ENCODE peak calls at places on chromosomes 16 and 17, in six cellular contexts. J is HL-60, G is spleen, B is GM12891, E is SK-N-SH, W is HCT116. F is an unnamed sample.

GRCh38 chr17:7063518-7064094 is 16.4 kb downstream of the CLEC10A start:
- DNase-seq in J (no peak), G (no peak), B (no peak), E (no peak), W (no peak), F (no peak)

GRCh38 chr16:50068550-50068949 is 2.8 kb downstream of the HEATR3 start:
- DNase-seq in J (no peak), G (no peak), B (no peak), E (no peak), W (no peak), F (no peak)

GRCh38 chr16:82432261-82432660 is 194.5 kb upstream of the CDH13 start:
- DNase-seq in J (no peak), G (no peak), B (no peak), E (no peak), W (no peak), F (no peak)

GRCh38 chr16:85398688-85399582 is 214.2 kb upstream of the GSE1 start:
- DNase-seq in J (no peak), G (peak), B (no peak), E (no peak), W (no peak), F (no peak)

GRCh38 chr17:1059131-1059795 is 62.3 kb downstream of the TIMM22 start:
- DNase-seq in J (no peak), G (no peak), B (no peak), E (no peak), W (no peak), F (no peak)

GRCh38 chr17:49437696-49438438 is 23.2 kb upstream of the PHB1 start:
- DNase-seq in J (no peak), G (no peak), B (no peak), E (no peak), W (no peak), F (no peak)

GRCh38 chr17:42459983-42460300 is 1.3 kb downstream of the ATP6V0A1 start:
- DNase-seq in J (no peak), G (no peak), B (peak), E (peak), W (no peak), F (no peak)

GRCh38 chr16:65767125-65767524 is 599.4 kb upstream of the CDH5 start:
- DNase-seq in J (no peak), G (no peak), B (no peak), E (no peak), W (no peak), F (no peak)

GRCh38 chr16:50296807-50297206 is 30.5 kb downstream of the ADCY7 start:
- DNase-seq in J (no peak), G (peak), B (no peak), E (no peak), W (no peak), F (no peak)

GRCh38 chr17:5049314-5049819 is 14.1 kb upstream of the SLC52A1 start:
- DNase-seq in J (no peak), G (peak), B (no peak), E (no peak), W (no peak), F (no peak)

GRCh38 chr16:88619859-88620655 is 18.3 kb upstream of the IL17C start:
- DNase-seq in J (no peak), G (no peak), B (no peak), E (no peak), W (no peak), F (no peak)

GRCh38 chr16:19972111-19972510 is 87.5 kb upstream of the GPRC5B start:
- DNase-seq in J (no peak), G (no peak), B (no peak), E (no peak), W (no peak), F (no peak)
- TF ChIP-seq POLR2AphosphoS5 in J (no peak), G (no peak), B (no peak), E (no peak), W (no peak), F (no peak)

GRCh38 chr17:82445542-82445941 is 5.0 kb downstream of the CYBC1 start:
- DNase-seq in J (no peak), G (no peak), B (no peak), E (peak), W (no peak), F (no peak)

GRCh38 chr17:82444941-82445521 is 5.5 kb downstream of the CYBC1 start:
- DNase-seq in J (no peak), G (peak), B (no peak), E (peak), W (no peak), F (no peak)

GRCh38 chr17:82443465-82444283 is 6.9 kb downstream of the CYBC1 start:
- DNase-seq in J (no peak), G (peak), B (no peak), E (no peak), W (no peak), F (no peak)

GRCh38 chr17:82442643-82443464 is 7.7 kb downstream of the CYBC1 start:
- DNase-seq in J (no peak), G (no peak), B (no peak), E (no peak), W (no peak), F (no peak)

DNA sequence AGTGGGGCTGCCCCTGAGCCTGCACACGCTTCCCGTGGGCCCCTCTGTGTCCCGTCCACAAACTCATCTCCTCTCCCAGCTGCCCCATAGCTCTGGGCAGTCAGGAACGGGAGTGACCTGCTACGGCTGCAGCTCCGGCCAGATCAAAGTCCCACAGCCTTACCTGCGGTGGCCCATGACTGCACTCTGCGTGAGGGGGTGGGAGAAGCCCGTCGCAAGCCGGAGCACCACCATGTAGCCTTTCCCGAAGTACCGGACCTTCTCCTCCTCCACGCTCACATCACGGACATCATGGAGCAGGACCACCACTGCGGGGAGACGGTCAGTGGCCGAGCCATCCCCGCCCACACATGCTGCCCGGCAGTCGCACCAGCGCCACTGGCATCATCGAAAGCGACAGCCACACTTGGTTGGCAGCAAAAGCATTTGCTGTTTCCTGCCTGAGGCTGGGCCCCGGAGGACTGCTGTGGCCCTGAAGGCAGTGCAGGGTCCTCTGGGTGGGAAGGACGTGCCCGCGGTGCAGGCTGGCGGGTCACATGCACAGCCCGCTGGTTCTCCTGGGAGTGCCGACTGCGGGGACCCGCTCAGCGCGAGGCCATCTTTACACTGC is 6.2 kb downstream of the CYBC1 start:
- DNase-seq in J (no peak), G (no peak), B (no peak), E (peak), W (no peak), F (no peak)
- TF ChIP-seq POLR2AphosphoS5 in J (no peak), G (peak), B (no peak), E (no peak), W (no peak), F (no peak)

DNA sequence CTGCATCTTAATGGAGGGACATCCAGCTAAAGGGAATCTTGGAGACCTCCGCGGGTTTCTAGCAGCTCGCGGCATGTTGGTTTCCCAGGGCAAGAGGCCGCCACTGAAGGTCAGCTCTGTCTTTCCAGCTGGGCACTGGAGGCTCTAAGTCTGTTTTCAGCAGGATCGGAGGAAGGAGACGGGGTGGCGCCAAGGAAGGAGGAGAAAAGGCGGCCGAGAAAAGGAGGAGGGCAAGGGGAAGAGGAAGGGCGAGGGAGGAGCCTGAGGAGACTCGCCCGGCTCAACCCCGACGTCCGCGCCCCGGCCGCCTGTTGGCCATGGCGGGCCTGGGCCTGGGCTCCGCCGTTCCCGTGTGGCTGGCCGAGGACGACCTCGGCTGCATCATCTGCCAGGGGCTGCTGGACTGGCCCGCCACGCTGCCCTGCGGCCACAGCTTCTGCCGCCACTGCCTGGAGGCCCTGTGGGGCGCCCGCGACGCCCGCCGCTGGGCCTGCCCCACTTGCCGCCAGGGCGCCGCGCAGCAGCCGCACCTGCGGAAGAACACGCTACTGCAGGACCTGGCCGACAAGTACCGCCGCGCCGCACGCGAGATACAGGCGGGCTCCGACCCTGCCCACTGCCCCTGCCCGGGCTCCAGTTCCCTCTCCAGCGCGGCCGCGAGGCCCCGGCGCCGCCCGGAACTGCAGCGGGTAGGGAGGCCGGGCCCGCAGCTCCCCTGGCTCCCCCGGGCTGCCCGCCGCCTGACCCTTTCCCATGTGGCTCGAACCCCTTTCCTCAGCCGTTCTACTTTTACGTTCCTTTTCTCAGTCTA is at the start of gene RNF135:
- DNase-seq in J (peak), G (peak), B (peak), E (no peak), W (peak), F (no peak)
- TF ChIP-seq POLR2AphosphoS5 in J (peak), G (peak), B (no peak), E (no peak), W (peak), F (peak)

DNA sequence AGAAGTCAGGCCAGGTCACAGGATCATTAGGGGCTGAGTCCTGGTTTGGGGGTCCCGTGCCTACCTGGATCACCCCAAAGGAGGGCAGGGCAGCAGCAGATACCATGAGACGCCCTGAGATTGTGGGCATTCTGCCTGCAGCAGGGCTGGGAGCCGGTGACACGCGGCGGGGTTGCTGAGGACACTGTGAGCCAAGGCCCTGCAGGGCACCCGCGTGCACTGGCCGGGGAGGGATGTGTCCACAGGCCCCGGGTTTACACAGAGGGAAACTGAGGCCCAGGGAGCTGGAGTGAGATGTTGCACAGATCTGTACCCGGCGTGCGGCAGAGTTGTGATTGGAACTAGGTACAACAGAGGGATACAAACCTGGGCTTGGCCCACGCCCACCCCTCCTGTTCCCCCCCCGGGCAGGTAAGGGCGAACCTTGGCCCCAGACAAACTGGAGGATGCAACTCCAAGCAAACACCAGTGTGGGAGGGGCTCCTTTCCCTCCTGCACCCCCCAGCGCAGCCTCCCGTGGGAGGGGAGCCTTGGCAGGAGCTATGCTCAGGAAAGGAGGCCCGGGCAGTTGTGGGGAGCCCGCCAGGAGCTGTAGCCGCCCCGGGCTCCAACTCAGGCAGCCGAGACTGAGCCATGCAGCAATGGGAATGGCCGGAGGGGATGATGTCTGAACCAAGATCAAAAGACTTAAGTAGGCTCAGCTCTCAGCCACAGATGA is 91.3 kb downstream of the ENGASE start:
- DNase-seq in J (no peak), G (no peak), B (no peak), E (no peak), W (no peak), F (no peak)
- TF ChIP-seq POLR2AphosphoS5 in J (no peak), G (no peak), B (no peak), E (no peak), W (no peak), F (no peak)